ENCODE peak calls at places on chromosome 16, in ten cellular contexts. Z is ovary, B is upper lobe of left lung, L is transverse colon, P is breast epithelium, Q is IMR-90, D is thyroid gland, U is testis, A is stomach, I is body of pancreas. S is an unnamed sample.

GRCh38 chr16:13919330-13919682 is 648 bp upstream of the ERCC4 start:
- DNase-seq in I (no peak), P (no peak), B (no peak), D (no peak), Z (no peak), U (no peak), A (no peak), L (no peak), Q (peak), S (no peak)

GRCh38 chr16:81515281-81515680 is 70.7 kb downstream of the CMIP start:
- DNase-seq in L (no peak), Z (no peak), A (no peak), P (no peak), U (no peak), D (no peak), Q (no peak), B (no peak), I (no peak), S (no peak)

GRCh38 chr16:2151188-2152091 is 3.0 kb downstream of the RAB26 start:
- DNase-seq in D (no peak), B (no peak), L (no peak), P (no peak), A (no peak), U (no peak), I (no peak), Z (no peak), Q (no peak), S (no peak)

GRCh38 chr16:80628254-80628653 is 87.5 kb downstream of the DYNLRB2 start:
- DNase-seq in Z (no peak), I (no peak), L (no peak), U (no peak), Q (no peak), A (no peak), B (no peak), D (no peak), P (no peak), S (no peak)

GRCh38 chr16:6977291-6977690 is 355.4 kb upstream of the RBFOX1 start:
- DNase-seq in P (no peak), I (no peak), U (no peak), D (no peak), Z (no peak), B (no peak), Q (no peak), A (no peak), L (no peak), S (no peak)

GRCh38 chr16:77564791-77565390 is 130.1 kb upstream of the ADAMTS18 start:
- DNase-seq in Z (no peak), P (no peak), Q (peak), D (no peak), A (no peak), B (no peak), I (no peak), L (no peak), U (no peak), S (no peak)

GRCh38 chr16:79439866-79440265 is 160.7 kb downstream of the MAF start:
- DNase-seq in D (no peak), Z (no peak), Q (no peak), P (no peak), U (no peak), I (no peak), A (no peak), L (no peak), B (no peak), S (no peak)

GRCh38 chr16:81784042-81784785 is 5.1 kb downstream of the PLCG2 start:
- DNase-seq in Q (no peak), P (no peak), I (no peak), B (no peak), A (no peak), U (peak), D (peak), Z (no peak), L (peak), S (no peak)

GRCh38 chr16:85313541-85314208 is 201.4 kb upstream of the CIBAR2 start:
- DNase-seq in P (no peak), U (peak), Z (peak), A (no peak), B (peak), L (no peak), I (no peak), Q (peak), D (peak), S (no peak)

GRCh38 chr16:78483124-78483992 is 383.9 kb downstream of the WWOX start:
- DNase-seq in Q (no peak), A (no peak), D (no peak), L (no peak), U (no peak), P (no peak), B (no peak), Z (no peak), I (no peak), S (no peak)

GRCh38 chr16:77213542-77214108 is 14.4 kb downstream of the SYCE1L start:
- DNase-seq in I (no peak), U (no peak), B (no peak), L (no peak), A (no peak), P (peak), Z (no peak), D (no peak), Q (peak), S (no peak)

GRCh38 chr16:86363057-86363490 is 147.3 kb upstream of the FOXF1 start:
- DNase-seq in A (no peak), Q (peak), Z (no peak), U (no peak), P (no peak), L (peak), D (no peak), I (no peak), B (no peak), S (peak)

GRCh38 chr16:60991886-60992285 is 1044.4 kb downstream of the CDH8 start:
- DNase-seq in I (no peak), L (no peak), A (no peak), D (no peak), B (no peak), Z (no peak), P (no peak), U (no peak), Q (no peak), S (no peak)

GRCh38 chr16:84795338-84796053 is 24.3 kb upstream of the CRISPLD2 start:
- DNase-seq in L (peak), P (peak), Q (peak), A (peak), I (peak), Z (peak), U (peak), B (no peak), D (peak), S (peak)

GRCh38 chr16:49022351-49022963 is 259.2 kb downstream of the CBLN1 start:
- DNase-seq in L (no peak), P (no peak), D (no peak), A (no peak), U (no peak), I (no peak), Z (no peak), B (no peak), Q (no peak), S (no peak)

DNA sequence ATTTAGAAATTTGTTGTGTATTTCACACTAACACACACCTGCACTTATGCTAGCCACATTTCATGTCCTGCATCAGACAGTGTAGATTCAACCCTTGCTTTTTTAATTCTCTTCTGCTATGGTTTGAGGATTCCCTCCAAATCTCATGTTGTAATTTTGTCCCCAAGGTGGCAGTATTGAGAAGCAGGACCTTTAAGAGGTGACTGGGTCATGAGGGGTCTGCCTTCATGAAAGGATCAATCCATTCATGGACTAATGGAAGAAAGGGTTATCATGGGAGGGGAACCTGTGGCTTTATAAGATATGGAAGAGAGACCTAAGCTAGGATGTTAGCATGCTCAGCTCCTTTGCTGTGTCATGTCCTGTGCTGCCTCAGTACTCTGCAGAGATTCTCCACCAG is 1032.2 kb downstream of the CDH11 start:
- DNase-seq in D (no peak), U (no peak), L (no peak), A (no peak), Q (peak), B (no peak), I (no peak), Z (no peak), P (no peak), S (no peak)
- TF ChIP-seq CTCF in D (peak), U (no peak), L (peak), A (no peak), Q (peak), B (peak), I (peak), Z (no peak), P (peak), S (no peak)

GRCh38 chr16:66563574-66564334 is 2.5 kb upstream of the CMTM1 start:
- DNase-seq in Q (no peak), Z (no peak), U (no peak), P (no peak), A (no peak), D (no peak), L (no peak), B (no peak), I (no peak), S (no peak)

GRCh38 chr16:66562986-66563385 is 3.3 kb upstream of the CMTM1 start:
- DNase-seq in Q (no peak), A (no peak), B (no peak), L (no peak), I (no peak), P (no peak), U (no peak), Z (no peak), D (no peak), S (no peak)

GRCh38 chr16:66560107-66560506 is 6.1 kb upstream of the CMTM1 start:
- DNase-seq in Z (no peak), Q (no peak), B (no peak), I (no peak), U (no peak), P (no peak), L (no peak), D (no peak), A (no peak), S (no peak)

GRCh38 chr16:66562409-66562808 is 3.8 kb upstream of the CMTM1 start:
- DNase-seq in L (no peak), D (no peak), Q (no peak), U (no peak), B (no peak), Z (no peak), A (no peak), I (no peak), P (no peak), S (no peak)

DNA sequence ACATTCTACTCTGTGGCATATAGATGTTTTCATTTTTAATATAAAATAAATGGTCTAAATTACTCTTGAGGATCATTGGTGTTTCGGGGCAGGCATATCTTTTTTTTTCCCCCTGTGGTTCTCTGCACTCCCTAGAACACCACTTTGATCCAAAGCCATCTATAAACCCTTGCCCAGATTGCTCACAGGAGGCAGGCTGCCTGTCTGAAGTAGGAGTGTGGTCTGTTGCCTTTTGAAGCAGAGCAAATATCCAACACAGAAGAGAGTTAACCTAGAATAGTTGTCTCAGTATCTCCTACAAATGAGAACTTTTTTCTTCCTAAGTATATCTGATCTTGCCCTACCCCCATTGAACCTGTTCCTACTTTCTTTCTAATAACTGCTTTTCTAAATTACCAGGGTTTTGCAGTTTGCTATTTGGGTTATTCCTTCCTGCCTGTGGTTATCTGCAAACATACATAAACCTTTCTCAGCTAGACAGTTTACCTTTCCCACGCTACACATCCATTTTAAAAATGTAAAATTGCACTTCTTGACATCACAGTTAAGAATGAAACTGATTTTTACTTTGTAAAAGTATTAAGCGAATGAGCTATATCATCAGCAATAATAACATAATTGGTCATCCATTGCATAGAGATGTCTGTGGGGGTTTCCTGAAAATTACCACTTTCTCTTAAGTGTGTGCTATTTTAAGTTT is 4.7 kb upstream of the CMTM1 start:
- DNase-seq in A (no peak), U (no peak), D (no peak), Z (no peak), I (no peak), Q (no peak), B (no peak), L (no peak), P (no peak), S (no peak)
- H3K27ac ChIP-seq in A (no peak), U (no peak), D (no peak), Z (no peak), I (no peak), Q (no peak), B (no peak), L (no peak), P (no peak), S (no peak)

GRCh38 chr16:31108794-31109558 is 790 bp downstream of the BCKDK start:
- DNase-seq in I (no peak), A (no peak), U (no peak), D (no peak), L (no peak), B (peak), P (no peak), Z (no peak), Q (no peak), S (no peak)

GRCh38 chr16:31106509-31107464 is 1.4 kb upstream of the BCKDK start:
- DNase-seq in L (no peak), B (no peak), Q (no peak), P (no peak), Z (no peak), U (no peak), I (no peak), A (no peak), D (no peak), S (no peak)

GRCh38 chr16:31108035-31108793 is at the start of gene BCKDK:
- DNase-seq in D (peak), Z (peak), L (peak), Q (peak), B (peak), I (peak), P (no peak), A (peak), U (peak), S (peak)

GRCh38 chr16:31107465-31107867 is 720 bp upstream of the BCKDK start:
- DNase-seq in Q (no peak), L (no peak), Z (no peak), P (no peak), U (no peak), A (no peak), D (no peak), B (no peak), I (no peak), S (no peak)

GRCh38 chr16:31105677-31106213 is 2.4 kb upstream of the BCKDK start:
- DNase-seq in L (peak), D (peak), A (peak), B (peak), Q (no peak), Z (peak), I (peak), P (peak), U (peak), S (peak)
- TF ChIP-seq POLR2A in L (no peak), D (no peak), A (no peak), B (no peak), Q (no peak), Z (no peak), I (peak), P (no peak), U (no peak), S (no peak)

GRCh38 chr16:897200-897543 is 73.6 kb downstream of the LMF1 start:
- DNase-seq in A (no peak), P (no peak), D (no peak), I (no peak), Z (no peak), U (no peak), L (no peak), B (peak), Q (no peak), S (no peak)
- TF ChIP-seq CTCF in A (no peak), P (no peak), D (no peak), I (no peak), Z (no peak), U (no peak), L (no peak), B (no peak), Q (no peak), S (no peak)

GRCh38 chr16:56855936-56856335 is 9.1 kb upstream of the SLC12A3 start:
- DNase-seq in A (no peak), I (no peak), P (no peak), Z (no peak), B (no peak), L (no peak), Q (no peak), U (no peak), D (no peak), S (no peak)
- H3K27ac ChIP-seq in A (no peak), I (no peak), P (no peak), Z (no peak), B (no peak), L (no peak), Q (no peak), U (no peak), D (no peak), S (no peak)

GRCh38 chr16:24013054-24013636 is 177.4 kb downstream of the PRKCB start:
- DNase-seq in Q (no peak), B (no peak), A (no peak), D (no peak), I (no peak), L (no peak), Z (no peak), P (no peak), U (no peak), S (no peak)

GRCh38 chr16:24015923-24016322 is 180.1 kb downstream of the PRKCB start:
- DNase-seq in U (no peak), Z (no peak), I (no peak), L (no peak), D (no peak), Q (no peak), P (no peak), A (no peak), B (no peak), S (no peak)

GRCh38 chr16:24011237-24011636 is 175.5 kb downstream of the PRKCB start:
- DNase-seq in Q (no peak), U (no peak), B (no peak), L (peak), D (no peak), A (no peak), Z (no peak), I (no peak), P (no peak), S (no peak)

GRCh38 chr16:24010440-24011089 is 174.8 kb downstream of the PRKCB start:
- DNase-seq in A (peak), B (no peak), Q (peak), L (peak), Z (peak), U (peak), P (peak), D (peak), I (peak), S (peak)

GRCh38 chr16:24013733-24014645 is 178.2 kb downstream of the PRKCB start:
- DNase-seq in D (no peak), P (no peak), U (no peak), Q (no peak), Z (no peak), A (peak), I (no peak), B (no peak), L (peak), S (no peak)
- TF ChIP-seq POLR2A in D (no peak), P (no peak), U (no peak), Q (no peak), Z (no peak), A (no peak), I (no peak), B (no peak), L (no peak), S (no peak)

DNA sequence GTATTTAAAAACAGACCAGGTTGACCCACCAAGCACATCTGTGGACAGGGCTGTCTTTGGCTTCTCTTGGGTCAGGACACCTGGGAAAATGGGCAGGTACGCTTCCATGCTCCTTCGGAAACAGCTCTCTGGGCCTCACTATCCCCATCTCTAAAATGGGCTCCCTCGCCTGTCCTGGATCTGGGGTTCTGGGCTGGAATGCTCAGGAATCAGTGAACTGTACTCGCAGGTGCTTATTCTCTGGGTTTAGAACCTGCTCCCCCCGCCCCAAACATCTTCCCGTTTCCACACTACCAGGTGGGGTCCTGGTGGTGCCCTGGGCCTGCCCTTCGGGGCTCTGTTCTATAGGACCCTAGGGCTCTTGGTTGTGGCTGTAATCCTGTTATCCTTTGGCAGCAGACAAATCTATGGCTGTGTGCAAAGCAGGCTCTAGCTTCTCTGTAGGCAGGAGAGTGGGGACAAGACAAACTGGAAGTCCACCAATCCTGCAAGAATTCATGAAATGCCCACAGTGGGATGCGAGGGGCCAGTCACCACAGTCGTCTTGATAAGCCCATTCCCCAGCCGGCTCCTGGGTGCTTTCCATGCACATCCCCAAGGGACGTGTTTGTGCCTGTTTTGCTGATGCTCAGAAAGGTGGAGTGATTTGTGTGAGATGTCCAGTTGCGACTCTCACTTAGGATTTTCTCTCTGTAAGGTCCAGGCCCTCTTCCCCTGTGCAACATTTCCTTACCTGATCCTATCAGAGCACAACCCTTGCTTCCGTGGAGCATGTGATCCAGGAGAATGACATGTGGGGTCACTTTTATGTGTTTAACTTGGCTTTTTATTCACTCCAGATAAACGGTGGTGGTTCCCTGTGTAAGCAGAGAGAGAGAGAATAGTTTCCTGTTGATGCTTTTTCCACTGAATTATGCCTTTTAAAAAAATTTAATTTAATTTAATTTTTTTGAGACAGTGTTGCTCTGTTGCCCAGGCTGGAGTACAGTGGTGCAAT is 37.2 kb downstream of the HAPSTR1 start:
- DNase-seq in D (no peak), P (peak), U (no peak), I (no peak), Z (no peak), A (no peak), B (no peak), Q (no peak), L (no peak), S (peak)
- TF ChIP-seq CTCF in D (no peak), P (no peak), U (no peak), I (no peak), Z (no peak), A (no peak), B (no peak), Q (no peak), L (no peak), S (no peak)

GRCh38 chr16:4556112-4556511 is at the start of gene C16orf96:
- DNase-seq in Z (no peak), A (no peak), L (no peak), D (no peak), U (no peak), I (no peak), B (no peak), P (no peak), Q (no peak), S (no peak)
- H3K27ac ChIP-seq in Z (no peak), A (no peak), L (no peak), D (no peak), U (no peak), I (no peak), B (no peak), P (no peak), Q (no peak), S (no peak)

S was measured in sigmoid colon.